ENCODE peak calls at places on chromosomes 2 and 18, in five cellular contexts. O, K, A, Z and B are unnamed samples.

GRCh38 chr18:2441544-2441943 is 129.8 kb downstream of the METTL4 start:
- DNase-seq in O (no peak), K (no peak), A (no peak), Z (no peak), B (no peak)

GRCh38 chr2:239113164-239113563 is 265.3 kb downstream of the TWIST2 start:
- DNase-seq in O (no peak), K (no peak), A (peak), Z (peak), B (no peak)

GRCh38 chr2:207423886-207424285 is 105.9 kb upstream of the CREB1 start:
- DNase-seq in O (no peak), K (no peak), A (no peak), Z (no peak), B (peak)

GRCh38 chr18:48695671-48696070 is 156.8 kb downstream of the CTIF start:
- DNase-seq in O (no peak), K (peak), A (no peak), Z (no peak), B (no peak)

GRCh38 chr2:165791811-165792454 is 2.1 kb downstream of the GALNT3 start:
- DNase-seq in O (no peak), K (no peak), A (no peak), Z (no peak), B (no peak)

GRCh38 chr2:159612255-159612901 is 4.0 kb downstream of the BAZ2B start:
- DNase-seq in O (no peak), K (no peak), A (no peak), Z (no peak), B (no peak)

GRCh38 chr2:173118385-173118784 is 42.7 kb downstream of the MAP3K20 start:
- DNase-seq in O (no peak), K (no peak), A (no peak), Z (no peak), B (no peak)

GRCh38 chr2:42086500-42086953 is 38.7 kb downstream of the PKDCC start:
- DNase-seq in O (no peak), K (peak), A (peak), Z (no peak), B (peak)

GRCh38 chr2:12613137-12613912 is 103.4 kb upstream of the TRIB2 start:
- DNase-seq in O (no peak), K (no peak), A (no peak), Z (no peak), B (no peak)

GRCh38 chr2:172101008-172101706 is 1.5 kb downstream of the DLX2 start:
- DNase-seq in O (no peak), K (no peak), A (no peak), Z (no peak), B (no peak)

GRCh38 chr18:79493801-79494211 is 98.1 kb downstream of the NFATC1 start:
- DNase-seq in O (no peak), K (peak), A (no peak), Z (peak), B (no peak)

GRCh38 chr18:31721596-31721995 is 37.2 kb upstream of the B4GALT6 start:
- DNase-seq in O (no peak), K (no peak), A (no peak), Z (no peak), B (no peak)

GRCh38 chr2:234913208-234913626 is 38.6 kb upstream of the SH3BP4 start:
- DNase-seq in O (no peak), K (no peak), A (no peak), Z (no peak), B (no peak)

GRCh38 chr2:178298785-178299212 is 104.5 kb downstream of the OSBPL6 start:
- DNase-seq in O (no peak), K (no peak), A (no peak), Z (no peak), B (no peak)

GRCh38 chr18:63249781-63250180 is 69.8 kb downstream of the BCL2 start:
- DNase-seq in O (no peak), K (no peak), A (peak), Z (no peak), B (no peak)

GRCh38 chr18:24010673-24011072 is 3.9 kb upstream of the TTC39C start:
- DNase-seq in O (no peak), K (no peak), A (no peak), Z (no peak), B (no peak)

GRCh38 chr2:153388246-153388645 is 90.3 kb downstream of the RPRM start:
- DNase-seq in O (no peak), K (no peak), A (no peak), Z (no peak), B (no peak)

GRCh38 chr2:20071397-20072383 is 20.3 kb upstream of the LAPTM4A start:
- DNase-seq in O (no peak), K (no peak), A (no peak), Z (peak), B (peak)

GRCh38 chr2:33810046-33810835 is 211.1 kb upstream of the FAM98A start:
- DNase-seq in O (no peak), K (no peak), A (no peak), Z (no peak), B (no peak)

DNA sequence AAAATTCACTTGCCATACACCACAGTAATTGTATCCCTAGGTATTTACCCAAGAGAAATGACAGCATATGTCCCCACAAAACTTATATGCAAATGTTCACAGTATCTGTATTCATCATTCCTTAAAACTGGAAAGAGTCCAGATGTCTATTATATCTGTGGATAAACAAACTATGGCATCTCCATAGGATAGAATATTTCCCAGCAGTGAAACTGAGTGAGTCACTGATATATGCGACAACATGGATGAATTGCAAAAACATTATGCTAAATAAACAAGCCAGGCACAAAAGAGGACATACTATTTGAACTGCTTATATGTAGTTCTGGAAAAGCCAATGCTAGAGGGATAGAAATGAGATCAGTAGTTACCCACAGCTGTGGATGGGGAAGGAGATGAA is 359.4 kb upstream of the DSEL start:
- DNase-seq in O (no peak), K (no peak), A (no peak), Z (no peak), B (no peak)
- TF ChIP-seq POLR2A in O (no peak), K (no peak), A (no peak), Z (no peak), B (no peak)

GRCh38 chr18:69946608-69947155 is 991 bp downstream of the CD226 start:
- DNase-seq in O (no peak), K (no peak), A (no peak), Z (no peak), B (no peak)
- TF ChIP-seq POLR2A in O (no peak), K (no peak), A (no peak), Z (no peak), B (no peak)

GRCh38 chr2:240236217-240237111 is 96.0 kb upstream of the OTOS start:
- DNase-seq in O (peak), K (peak), A (no peak), Z (peak), B (no peak)
- TF ChIP-seq POLR2A in O (no peak), K (no peak), A (no peak), Z (no peak), B (no peak)

GRCh38 chr2:73142937-73143336 is 30.2 kb upstream of the RAB11FIP5 start:
- DNase-seq in O (no peak), K (no peak), A (no peak), Z (no peak), B (no peak)

GRCh38 chr2:73141896-73142295 is 29.1 kb upstream of the RAB11FIP5 start:
- DNase-seq in O (no peak), K (no peak), A (no peak), Z (no peak), B (no peak)
- TF ChIP-seq POLR2A in O (no peak), K (no peak), A (no peak), Z (no peak), B (no peak)

DNA sequence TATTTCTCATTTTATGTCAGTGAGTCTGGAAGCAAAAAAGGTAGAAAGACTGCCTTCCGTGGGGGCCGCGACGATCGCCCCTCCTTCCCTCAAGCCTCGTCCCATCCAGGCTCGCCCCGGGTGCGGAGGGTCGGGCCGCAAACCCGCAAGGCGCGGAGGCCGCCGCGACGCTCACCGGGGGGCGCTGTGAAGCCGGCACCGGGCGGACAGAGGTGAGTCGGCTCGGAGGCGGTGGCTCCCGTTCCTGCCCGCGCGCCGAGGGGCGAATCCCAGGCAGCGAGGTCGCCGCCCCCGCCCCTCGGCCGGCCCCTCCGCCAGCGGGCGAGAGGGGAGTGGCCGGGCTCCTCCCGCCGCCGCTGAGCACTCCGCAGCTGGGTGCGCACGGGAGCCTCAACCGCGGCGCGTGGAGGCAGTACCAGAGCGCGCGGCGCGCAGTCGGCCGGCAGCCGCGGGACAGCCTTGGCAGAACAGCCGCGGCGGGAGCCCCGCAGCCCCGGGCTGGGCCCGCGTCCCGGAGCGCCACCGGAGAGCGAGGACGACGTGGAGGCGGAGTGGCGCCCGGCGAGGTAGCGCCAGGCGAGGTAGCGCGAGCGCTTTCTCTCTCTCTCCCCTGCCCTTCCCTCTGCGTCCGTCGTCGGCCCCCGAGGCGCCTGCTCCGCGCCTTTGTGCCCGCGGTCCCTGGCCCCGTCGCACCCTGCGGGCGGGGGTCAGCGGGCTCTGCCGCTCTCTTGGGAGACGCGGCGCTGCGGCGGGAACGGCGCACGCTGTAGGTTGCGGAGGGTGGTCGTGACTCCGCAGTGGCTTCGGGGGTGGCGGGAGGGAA is at the start of gene MYO1B:
- DNase-seq in O (peak), K (peak), A (peak), Z (peak), B (no peak)
- TF ChIP-seq POLR2A in O (peak), K (no peak), A (peak), Z (no peak), B (no peak)

DNA sequence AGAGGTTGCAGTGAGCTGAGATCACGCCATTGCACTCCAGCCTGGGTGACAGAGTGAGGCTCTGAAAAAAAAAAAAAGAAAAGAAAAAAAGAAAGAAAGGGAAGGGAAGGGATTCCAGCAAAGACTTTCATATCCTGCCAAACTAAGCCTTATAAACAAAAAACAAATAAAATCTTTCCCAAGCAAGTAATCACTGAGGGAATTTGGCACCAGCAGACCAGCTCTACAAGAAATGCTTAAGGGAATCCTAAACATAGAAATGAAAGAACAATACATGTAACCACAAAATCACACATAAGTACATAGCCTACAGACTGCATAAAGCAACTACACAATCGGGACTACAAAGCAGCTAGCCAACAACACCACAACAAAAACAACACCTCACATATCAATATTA is 79.1 kb downstream of the TRABD2A start:
- DNase-seq in O (no peak), K (no peak), A (no peak), Z (no peak), B (no peak)
- TF ChIP-seq POLR2A in O (no peak), K (no peak), A (no peak), Z (no peak), B (no peak)